ENCODE peak calls at places on chromosomes 3 and 15, in five cellular contexts. One of them, this sample, is unnamed.
A peak's percentile ranks its signal among the peaks of the same experiment; 100 is the strongest.

GRCh38 chr3:196399485-196399945 is 32.7 kb downstream of the UBXN7 start:
- DNase-seq in A549: peak; percentile 5
- DNase-seq in choroid plexus epithelial cell: peak; percentile 66
- DNase-seq in stomach: no peak
- DNase-seq in activated CD8-positive, alpha-beta T cell treated with anti-CD3 and anti-CD28 coated beads for 36 hours: no peak
- DNase-seq in this sample: no peak

GRCh38 chr3:58999779-59000170 is 50.0 kb downstream of the CFAP20DC start:
- DNase-seq in A549: no peak
- DNase-seq in choroid plexus epithelial cell: no peak
- DNase-seq in stomach: no peak
- DNase-seq in activated CD8-positive, alpha-beta T cell treated with anti-CD3 and anti-CD28 coated beads for 36 hours: no peak
- DNase-seq in this sample: no peak

GRCh38 chr3:133868166-133868565 is 27.5 kb downstream of the RAB6B start:
- DNase-seq in A549: no peak
- DNase-seq in choroid plexus epithelial cell: no peak
- DNase-seq in stomach: no peak
- DNase-seq in activated CD8-positive, alpha-beta T cell treated with anti-CD3 and anti-CD28 coated beads for 36 hours: no peak
- DNase-seq in this sample: no peak

GRCh38 chr15:33132722-33133345 is 61.7 kb downstream of the FMN1 start:
- DNase-seq in A549: peak; percentile 74
- DNase-seq in choroid plexus epithelial cell: peak; percentile 87
- DNase-seq in stomach: no peak
- DNase-seq in activated CD8-positive, alpha-beta T cell treated with anti-CD3 and anti-CD28 coated beads for 36 hours: peak; percentile 7
- DNase-seq in this sample: no peak

GRCh38 chr3:80190051-80190450 is 422.3 kb upstream of the ROBO1 start:
- DNase-seq in A549: peak; percentile 43
- DNase-seq in choroid plexus epithelial cell: peak; percentile 88
- DNase-seq in stomach: no peak
- DNase-seq in activated CD8-positive, alpha-beta T cell treated with anti-CD3 and anti-CD28 coated beads for 36 hours: no peak
- DNase-seq in this sample: no peak

GRCh38 chr3:165529451-165529850 is 307.8 kb downstream of the BCHE start:
- DNase-seq in A549: no peak
- DNase-seq in choroid plexus epithelial cell: no peak
- DNase-seq in stomach: no peak
- DNase-seq in activated CD8-positive, alpha-beta T cell treated with anti-CD3 and anti-CD28 coated beads for 36 hours: no peak
- DNase-seq in this sample: no peak

GRCh38 chr15:34721802-34722795 is 32.7 kb downstream of the GJD2 start:
- DNase-seq in A549: peak; percentile 59
- DNase-seq in choroid plexus epithelial cell: peak; percentile 31
- DNase-seq in stomach: no peak
- DNase-seq in activated CD8-positive, alpha-beta T cell treated with anti-CD3 and anti-CD28 coated beads for 36 hours: no peak
- DNase-seq in this sample: no peak

GRCh38 chr3:73558399-73559075 is 66.2 kb downstream of the PDZRN3 start:
- DNase-seq in A549: no peak
- DNase-seq in choroid plexus epithelial cell: peak; percentile 61
- DNase-seq in stomach: no peak
- DNase-seq in activated CD8-positive, alpha-beta T cell treated with anti-CD3 and anti-CD28 coated beads for 36 hours: no peak
- DNase-seq in this sample: no peak

GRCh38 chr15:67241132-67241855 is 13.2 kb downstream of the AAGAB start:
- DNase-seq in A549: no peak
- DNase-seq in choroid plexus epithelial cell: no peak
- DNase-seq in stomach: no peak
- DNase-seq in activated CD8-positive, alpha-beta T cell treated with anti-CD3 and anti-CD28 coated beads for 36 hours: peak; percentile 50
- DNase-seq in this sample: peak; percentile 73

GRCh38 chr3:120622870-120623718 is 27.0 kb downstream of the NDUFB4 start:
- DNase-seq in A549: peak; percentile 79
- DNase-seq in choroid plexus epithelial cell: peak; percentile 8
- DNase-seq in stomach: no peak
- DNase-seq in activated CD8-positive, alpha-beta T cell treated with anti-CD3 and anti-CD28 coated beads for 36 hours: peak; percentile 46
- DNase-seq in this sample: no peak

GRCh38 chr3:65953881-65954733 is 84.6 kb downstream of the MAGI1 start:
- DNase-seq in A549: peak; percentile 19
- DNase-seq in choroid plexus epithelial cell: no peak
- DNase-seq in stomach: peak; percentile 91
- DNase-seq in activated CD8-positive, alpha-beta T cell treated with anti-CD3 and anti-CD28 coated beads for 36 hours: no peak
- DNase-seq in this sample: no peak

GRCh38 chr3:128006471-128007424 is 45.5 kb upstream of the SEC61A1 start:
- DNase-seq in A549: no peak
- DNase-seq in choroid plexus epithelial cell: no peak
- DNase-seq in stomach: no peak
- DNase-seq in activated CD8-positive, alpha-beta T cell treated with anti-CD3 and anti-CD28 coated beads for 36 hours: no peak
- DNase-seq in this sample: no peak

GRCh38 chr3:72375237-72376154 is 472.7 kb downstream of the SHQ1 start:
- DNase-seq in A549: no peak
- DNase-seq in choroid plexus epithelial cell: no peak
- DNase-seq in stomach: no peak
- DNase-seq in activated CD8-positive, alpha-beta T cell treated with anti-CD3 and anti-CD28 coated beads for 36 hours: peak; percentile 74
- DNase-seq in this sample: peak; percentile 57
- TF ChIP-seq CTCF in A549: no peak
- TF ChIP-seq CTCF in choroid plexus epithelial cell: no peak
- TF ChIP-seq CTCF in stomach: no peak
- TF ChIP-seq CTCF in activated CD8-positive, alpha-beta T cell treated with anti-CD3 and anti-CD28 coated beads for 36 hours: no peak
- TF ChIP-seq CTCF in this sample: no peak

GRCh38 chr3:117103645-117104044 is 394.1 kb downstream of the TUSC7 start:
- DNase-seq in A549: no peak
- DNase-seq in choroid plexus epithelial cell: no peak
- DNase-seq in stomach: no peak
- DNase-seq in activated CD8-positive, alpha-beta T cell treated with anti-CD3 and anti-CD28 coated beads for 36 hours: no peak
- DNase-seq in this sample: no peak
- TF ChIP-seq CTCF in A549: no peak
- TF ChIP-seq CTCF in choroid plexus epithelial cell: no peak
- TF ChIP-seq CTCF in stomach: no peak
- TF ChIP-seq CTCF in activated CD8-positive, alpha-beta T cell treated with anti-CD3 and anti-CD28 coated beads for 36 hours: no peak
- TF ChIP-seq CTCF in this sample: no peak

GRCh38 chr3:53231532-53232511 is 24.0 kb downstream of the TKT start:
- DNase-seq in A549: no peak
- DNase-seq in choroid plexus epithelial cell: no peak
- DNase-seq in stomach: no peak
- DNase-seq in activated CD8-positive, alpha-beta T cell treated with anti-CD3 and anti-CD28 coated beads for 36 hours: no peak
- DNase-seq in this sample: no peak
- TF ChIP-seq CTCF in A549: no peak
- TF ChIP-seq CTCF in choroid plexus epithelial cell: peak; percentile 52
- TF ChIP-seq CTCF in stomach: no peak
- TF ChIP-seq CTCF in activated CD8-positive, alpha-beta T cell treated with anti-CD3 and anti-CD28 coated beads for 36 hours: no peak
- TF ChIP-seq CTCF in this sample: no peak

DNA sequence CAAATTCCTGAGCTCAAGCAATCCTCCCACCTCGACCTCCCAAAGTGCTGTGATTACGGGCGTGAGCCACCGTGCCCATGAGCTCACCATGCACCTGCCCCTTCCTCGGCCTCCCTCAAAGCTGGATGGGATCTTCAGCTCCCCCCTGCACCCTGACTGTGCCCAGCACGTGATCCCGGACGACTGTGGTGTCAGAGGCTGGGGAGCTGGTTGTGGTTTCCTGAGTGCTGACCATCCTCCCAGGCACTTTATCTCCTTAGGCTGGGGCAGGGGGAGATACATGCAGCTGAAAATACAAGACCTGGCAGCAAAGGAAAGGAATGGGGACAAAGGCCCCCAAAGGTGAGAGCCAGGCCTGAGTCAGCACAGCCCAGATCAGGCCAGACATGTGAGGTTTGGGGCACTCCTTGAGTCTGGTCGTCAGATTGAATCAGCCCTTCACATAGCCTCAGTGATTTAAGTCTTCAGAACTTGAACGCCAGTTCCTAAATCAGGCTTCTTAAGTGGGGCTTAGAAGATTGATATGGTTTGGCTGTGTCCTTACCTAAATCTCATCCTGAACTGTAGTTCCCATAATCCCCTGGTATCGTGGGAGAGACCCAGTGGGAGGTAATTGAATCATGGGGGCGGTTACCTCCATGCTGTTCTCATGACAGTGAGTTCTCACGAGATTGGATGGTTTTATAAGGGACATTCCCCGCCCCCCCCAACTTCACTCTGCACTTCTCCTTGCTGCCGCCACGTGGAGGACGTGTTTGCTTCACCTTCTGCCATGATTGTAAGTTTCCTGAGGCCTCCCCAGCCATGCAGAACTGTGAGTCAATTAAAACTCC is 35.8 kb downstream of the PRKCD start:
- DNase-seq in A549: peak; percentile 85
- DNase-seq in choroid plexus epithelial cell: peak; percentile 83
- DNase-seq in stomach: no peak
- DNase-seq in activated CD8-positive, alpha-beta T cell treated with anti-CD3 and anti-CD28 coated beads for 36 hours: peak; percentile 76
- DNase-seq in this sample: peak; percentile 53
- TF ChIP-seq CTCF in A549: no peak
- TF ChIP-seq CTCF in choroid plexus epithelial cell: peak; percentile 18
- TF ChIP-seq CTCF in stomach: no peak
- TF ChIP-seq CTCF in activated CD8-positive, alpha-beta T cell treated with anti-CD3 and anti-CD28 coated beads for 36 hours: no peak
- TF ChIP-seq CTCF in this sample: peak; percentile 31

DNA sequence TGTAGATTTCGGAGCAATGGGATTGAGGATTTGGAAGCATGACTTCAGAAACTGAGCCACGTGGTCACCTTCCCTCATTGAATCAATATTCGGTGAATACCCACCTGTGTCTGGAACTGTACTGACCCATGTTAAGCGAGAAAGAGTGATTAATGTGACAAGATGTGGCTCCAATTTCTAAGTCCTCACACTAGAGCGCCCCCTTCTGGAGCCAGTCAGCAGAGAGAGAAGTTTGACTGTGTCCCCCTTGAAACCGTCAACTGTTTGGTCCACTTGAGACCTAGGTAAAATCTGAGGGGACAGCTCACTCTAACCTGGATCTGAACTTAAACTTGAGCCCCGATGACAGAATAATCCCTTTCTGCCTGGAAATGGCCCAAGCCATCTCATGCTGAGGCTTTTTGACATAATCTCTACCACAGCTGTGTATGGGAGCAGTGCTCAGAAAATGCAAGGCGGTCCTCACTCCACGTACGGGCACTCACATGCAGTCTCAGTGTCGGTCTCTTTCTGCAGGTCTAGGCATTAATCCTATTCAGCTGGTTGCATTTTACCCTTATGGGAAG is 47.8 kb upstream of the LIMD1 start:
- DNase-seq in A549: peak; percentile 33
- DNase-seq in choroid plexus epithelial cell: no peak
- DNase-seq in stomach: no peak
- DNase-seq in activated CD8-positive, alpha-beta T cell treated with anti-CD3 and anti-CD28 coated beads for 36 hours: peak; percentile 71
- DNase-seq in this sample: no peak
- TF ChIP-seq CTCF in A549: peak; percentile 50
- TF ChIP-seq CTCF in choroid plexus epithelial cell: peak; percentile 58
- TF ChIP-seq CTCF in stomach: no peak
- TF ChIP-seq CTCF in activated CD8-positive, alpha-beta T cell treated with anti-CD3 and anti-CD28 coated beads for 36 hours: peak; percentile 63
- TF ChIP-seq CTCF in this sample: peak; percentile 31

DNA sequence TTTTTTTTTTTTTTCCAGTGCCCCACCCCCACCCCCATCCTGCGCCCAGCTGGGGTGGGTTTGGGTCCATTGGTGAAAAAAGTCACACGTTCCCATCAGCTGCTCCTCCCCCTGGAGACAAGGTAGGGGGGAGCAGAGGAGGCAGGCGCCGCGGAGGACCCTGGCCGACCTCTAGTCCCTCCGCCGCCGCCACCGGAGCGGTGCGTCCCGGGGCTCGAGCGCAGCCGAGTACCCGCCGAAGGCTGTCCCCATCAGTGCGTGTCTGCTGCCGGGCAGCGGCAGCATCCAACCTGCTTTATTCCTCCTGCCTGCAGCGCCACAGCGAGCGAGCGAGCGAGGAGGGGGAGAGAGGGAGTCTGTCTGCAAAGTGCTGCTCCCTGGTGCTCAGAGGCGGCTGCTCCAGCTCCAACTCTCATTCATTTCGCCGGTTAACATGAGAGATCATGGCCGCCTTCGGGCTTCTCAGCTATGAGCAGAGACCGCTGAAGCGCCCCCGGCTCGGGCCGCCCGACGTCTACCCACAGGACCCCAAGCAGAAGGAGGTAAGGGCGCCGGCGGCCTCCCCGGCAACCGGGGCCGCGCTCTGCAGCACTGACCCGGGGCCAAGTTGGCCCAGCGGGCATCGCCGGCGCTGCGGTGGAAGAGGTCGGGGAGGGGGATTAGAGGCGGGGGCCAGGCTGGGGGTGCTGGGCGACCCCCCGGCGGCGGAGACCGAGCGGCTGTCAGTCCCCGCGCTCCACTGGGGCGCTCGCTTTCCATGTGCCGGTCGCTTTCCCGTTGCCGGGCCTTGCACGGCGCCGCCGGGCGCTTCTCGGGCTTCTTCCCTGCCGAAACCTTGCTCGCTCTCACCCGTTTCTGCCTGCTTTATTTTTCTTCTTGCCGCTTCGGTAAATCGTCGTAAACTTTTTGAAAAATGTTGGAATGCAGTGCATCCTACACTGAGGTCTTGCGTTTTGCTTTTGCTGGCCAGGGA is 1.3 kb downstream of the MED12L start:
- DNase-seq in A549: peak; percentile 88
- DNase-seq in choroid plexus epithelial cell: peak; percentile 93
- DNase-seq in stomach: peak; percentile 67
- DNase-seq in activated CD8-positive, alpha-beta T cell treated with anti-CD3 and anti-CD28 coated beads for 36 hours: peak; percentile 82
- DNase-seq in this sample: peak; percentile 75
- TF ChIP-seq CTCF in A549: peak; percentile 46
- TF ChIP-seq CTCF in choroid plexus epithelial cell: peak; percentile 79
- TF ChIP-seq CTCF in stomach: no peak
- TF ChIP-seq CTCF in activated CD8-positive, alpha-beta T cell treated with anti-CD3 and anti-CD28 coated beads for 36 hours: peak; percentile 57
- TF ChIP-seq CTCF in this sample: peak; percentile 49

This sample was measured in GM10248.